ENCODE peak calls at places on chromosomes 2 and 18, in seven cellular contexts. D is T-cell; Z is SK-N-SH treated with all-trans-retinoic acid at 6 μM for 48 hours; Y is left cardiac atrium; U is omental fat pad; R is activated T-cell treated with anti-CD3 and anti-CD28 coated beads, Interleukin-2, amount 50 U/mL, for 4 hours; H is upper lobe of right lung. V is an unnamed sample.

GRCh38 chr18:55159027-55159426 is 199.8 kb upstream of the CCDC68 start:
- ATAC-seq in U (no peak), Z (no peak), D (no peak), Y (no peak), H (no peak), R (no peak), V (no peak)

GRCh38 chr2:215055891-215056290 is 82.5 kb downstream of the ABCA12 start:
- ATAC-seq in H (no peak), D (no peak), R (no peak), Z (no peak), Y (no peak), U (no peak), V (no peak)

GRCh38 chr18:58196881-58197872 is 153.2 kb downstream of the NEDD4L start:
- ATAC-seq in Z (no peak), D (no peak), R (no peak), H (no peak), Y (no peak), U (no peak), V (no peak)

GRCh38 chr2:111687911-111688310 is 196.1 kb downstream of the ANAPC1 start:
- ATAC-seq in H (no peak), U (no peak), Y (no peak), R (no peak), Z (no peak), D (no peak), V (no peak)

GRCh38 chr2:45759310-45759851 is 107.9 kb downstream of the PRKCE start:
- ATAC-seq in Y (peak), R (no peak), D (no peak), U (no peak), H (no peak), Z (peak), V (no peak)

GRCh38 chr2:209818939-209819338 is 47.3 kb downstream of the UNC80 start:
- ATAC-seq in Z (no peak), U (no peak), H (no peak), Y (no peak), D (no peak), R (no peak), V (no peak)

GRCh38 chr2:200225943-200226342 is 80.5 kb upstream of the SPATS2L start:
- ATAC-seq in U (no peak), D (no peak), R (no peak), Y (peak), Z (no peak), H (no peak), V (no peak)

GRCh38 chr18:9094307-9095226 is 7.9 kb upstream of the NDUFV2 start:
- ATAC-seq in D (no peak), U (no peak), Z (no peak), R (peak), H (no peak), Y (no peak), V (peak)

GRCh38 chr2:41707790-41708451 is 339.9 kb upstream of the PKDCC start:
- ATAC-seq in Y (no peak), U (no peak), D (no peak), R (no peak), Z (no peak), H (peak), V (no peak)

GRCh38 chr2:121804997-121805766 is 49.7 kb downstream of the TSN start:
- ATAC-seq in Z (no peak), R (no peak), Y (no peak), U (no peak), H (no peak), D (no peak), V (no peak)

GRCh38 chr2:52269696-52270485 is 1238.0 kb upstream of the NRXN1 start:
- ATAC-seq in R (no peak), D (no peak), U (no peak), Z (no peak), Y (no peak), H (no peak), V (no peak)

GRCh38 chr18:24584777-24585176 is 124.3 kb downstream of the HRH4 start:
- ATAC-seq in U (no peak), R (no peak), Y (no peak), Z (no peak), H (no peak), D (no peak), V (no peak)

GRCh38 chr2:40734797-40735196 is 282.9 kb upstream of the SLC8A1 start:
- ATAC-seq in H (no peak), R (no peak), D (no peak), Y (no peak), Z (peak), U (no peak), V (no peak)

GRCh38 chr2:40394597-40394996 is 57.3 kb downstream of the SLC8A1 start:
- ATAC-seq in D (no peak), R (no peak), U (no peak), Z (peak), H (peak), Y (peak), V (no peak)

V was measured in activated T-helper 17 cell treated with anti-CD3 and anti-CD28 coated beads, Interleukin-2, amount 50 U/mL, for 72 hours.